ENCODE peak calls at places on chromosomes 16 and 17, in nine cellular contexts. I is HL-60; N is stimulated activated CD4-positive, alpha-beta T cell treated with anti-CD3 and anti-CD28 coated beads, Interleukin-4, amount 100 ng/mL, for 24 hours; A is stimulated activated naive B cell treated with anti-CD40 and anti-IgM and Interleukin-4, amounts not matched to agents 10 μg/mL and 1 μg/mL and 100 μg/mL, for 72 hours; R is EL; M is stimulated activated CD8-positive, alpha-beta memory T cell treated with anti-CD3 and anti-CD28 coated beads, Interleukin-15, amount 100 ng/mL, for 24 hours; D is activated T-cell treated with anti-CD3 and anti-CD28 coated beads, Interleukin-2, amount 50 U/mL, for 4 hours; Z is Karpas-422; H is A549. T is an unnamed sample.

GRCh38 chr16:27770271-27771196 is 220.6 kb downstream of the KATNIP start:
- DNase-seq in I (no peak), N (no peak), A (no peak), R (no peak), M (no peak), D (no peak), Z (no peak), H (no peak), T (no peak)

GRCh38 chr16:84593825-84594724 is 23.8 kb downstream of the COTL1 start:
- DNase-seq in I (peak; percentile 84), N (peak; percentile 59), A (peak; percentile 78), R (no peak), M (peak; percentile 27), D (peak; percentile 64), Z (no peak), H (no peak), T (peak; percentile 37)

GRCh38 chr16:1338119-1338730 is 4.8 kb downstream of the BAIAP3 start:
- DNase-seq in I (no peak), N (no peak), A (no peak), R (no peak), M (no peak), D (no peak), Z (peak; percentile 67), H (peak; percentile 52), T (no peak)

GRCh38 chr17:53336281-53336680 is 486.4 kb upstream of the KIF2B start:
- DNase-seq in I (no peak), N (no peak), A (no peak), R (no peak), M (no peak), D (no peak), Z (no peak), H (no peak), T (no peak)

GRCh38 chr17:2602597-2603017 is 9.2 kb downstream of the PAFAH1B1 start:
- DNase-seq in I (no peak), N (no peak), A (no peak), R (no peak), M (no peak), D (no peak), Z (peak; percentile 35), H (peak; percentile 39), T (no peak)

GRCh38 chr16:24516900-24517669 is 22.3 kb upstream of the RBBP6 start:
- DNase-seq in I (peak; percentile 52), N (peak; percentile 82), A (peak; percentile 61), R (peak; percentile 82), M (no peak), D (peak; percentile 70), Z (peak; percentile 90), H (peak; percentile 91), T (peak; percentile 35)

GRCh38 chr16:30005341-30006094 is 5.3 kb downstream of the DOC2A start:
- DNase-seq in I (no peak), N (peak; percentile 48), A (no peak), R (peak; percentile 35), M (no peak), D (peak; percentile 27), Z (peak; percentile 77), H (peak; percentile 59), T (no peak)

GRCh38 chr16:2436110-2436509 is 6.9 kb downstream of the CCNF start:
- DNase-seq in I (no peak), N (no peak), A (no peak), R (no peak), M (no peak), D (no peak), Z (peak; percentile 11), H (no peak), T (no peak)

GRCh38 chr17:72173475-72174116 is 52.8 kb downstream of the SOX9 start:
- DNase-seq in I (no peak), N (no peak), A (no peak), R (no peak), M (no peak), D (no peak), Z (no peak), H (no peak), T (no peak)

GRCh38 chr16:64638804-64639203 is 483.1 kb downstream of the CDH11 start:
- DNase-seq in I (no peak), N (no peak), A (no peak), R (no peak), M (no peak), D (no peak), Z (no peak), H (no peak), T (no peak)

GRCh38 chr17:6712854-6713129 is 377 bp downstream of the SLC13A5 start:
- DNase-seq in I (no peak), N (no peak), A (no peak), R (no peak), M (no peak), D (no peak), Z (no peak), H (no peak), T (no peak)

GRCh38 chr17:66415366-66416206 is 113.2 kb downstream of the PRKCA start:
- DNase-seq in I (no peak), N (no peak), A (no peak), R (no peak), M (no peak), D (no peak), Z (no peak), H (no peak), T (no peak)

GRCh38 chr16:53745126-53745525 is 41.2 kb downstream of the FTO start:
- DNase-seq in I (no peak), N (no peak), A (no peak), R (peak; percentile 76), M (no peak), D (no peak), Z (no peak), H (no peak), T (no peak)

GRCh38 chr16:1325261-1325660 is 8.2 kb upstream of the BAIAP3 start:
- DNase-seq in I (no peak), N (no peak), A (no peak), R (no peak), M (no peak), D (no peak), Z (no peak), H (no peak), T (no peak)

GRCh38 chr17:7156342-7156940 is 22.7 kb downstream of the ASGR1 start:
- DNase-seq in I (no peak), N (no peak), A (no peak), R (no peak), M (no peak), D (no peak), Z (no peak), H (no peak), T (no peak)